ENCODE peak calls at places on chromosomes 1 and 21, in four cellular contexts. D is NB4, N is heart left ventricle, Q is transverse colon. Y is an unnamed sample.

GRCh38 chr1:11053758-11054137 is 6.1 kb downstream of the SRM start:
- DNase-seq in N (no peak), D (peak; percentile 65), Q (no peak), Y (peak; percentile 32)

GRCh38 chr1:109655624-109656519 is at the start of gene GSTM4:
- DNase-seq in N (peak; percentile 92), D (peak; percentile 93), Q (peak; percentile 93), Y (peak; percentile 76)

GRCh38 chr1:94309829-94310569 is 72.6 kb upstream of the ARHGAP29 start:
- DNase-seq in Q (no peak), D (no peak), N (no peak), Y (no peak)

GRCh38 chr21:38567577-38568360 is 69.5 kb upstream of the ERG start:
- DNase-seq in N (no peak), Q (no peak), D (no peak), Y (no peak)

GRCh38 chr1:1425426-1425752 is 4.3 kb upstream of the ANKRD65 start:
- DNase-seq in D (no peak), N (no peak), Q (no peak), Y (no peak)

GRCh38 chr21:45147473-45148315 is 73.3 kb downstream of the ADARB1 start:
- DNase-seq in Q (no peak), N (peak; percentile 14), D (no peak), Y (no peak)

GRCh38 chr1:234656981-234657651 is 47.1 kb upstream of the IRF2BP2 start:
- DNase-seq in Q (peak; percentile 22), N (no peak), D (peak; percentile 96), Y (peak; percentile 39)

GRCh38 chr1:156797212-156797871 is 19.3 kb downstream of the SH2D2A start:
- DNase-seq in Q (peak; percentile 50), D (peak; percentile 64), N (no peak), Y (peak; percentile 78)

GRCh38 chr1:247146671-247147070 is 25.1 kb downstream of the ZNF124 start:
- DNase-seq in N (no peak), Q (no peak), D (peak; percentile 26), Y (no peak)

GRCh38 chr1:67489643-67490042 is 59.4 kb upstream of the SERBP1 start:
- DNase-seq in N (no peak), D (peak; percentile 27), Q (no peak), Y (no peak)
- TF ChIP-seq POLR2A in N (no peak), D (no peak), Q (no peak), Y (no peak)

GRCh38 chr1:60664079-60664478 is 418.3 kb upstream of the NFIA start:
- DNase-seq in D (no peak), Q (no peak), N (no peak), Y (no peak)

GRCh38 chr1:60672435-60672834 is 409.9 kb upstream of the NFIA start:
- DNase-seq in D (no peak), N (no peak), Q (no peak), Y (no peak)

GRCh38 chr1:60670313-60670712 is 412.0 kb upstream of the NFIA start:
- DNase-seq in Q (no peak), N (no peak), D (no peak), Y (no peak)

DNA sequence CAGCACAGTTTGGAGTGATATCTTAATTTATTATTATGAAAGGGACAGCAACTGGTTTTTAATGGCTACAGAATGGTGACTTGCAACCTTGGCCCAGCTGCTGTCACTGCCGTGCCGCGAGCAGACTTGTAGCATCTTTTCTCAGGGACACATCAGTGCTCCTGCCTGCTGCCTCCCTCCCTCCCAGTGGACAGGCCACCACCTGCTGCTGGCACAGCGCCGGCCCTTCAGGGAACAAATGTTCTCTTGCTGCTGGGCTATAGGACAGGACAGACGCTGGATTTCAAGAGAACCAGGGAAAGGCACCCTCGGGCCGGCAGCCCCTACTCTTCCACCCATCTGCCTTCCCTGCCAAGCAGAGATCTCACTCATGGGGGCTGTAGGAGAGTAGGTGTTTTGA is 413.8 kb upstream of the NFIA start:
- DNase-seq in N (no peak), D (no peak), Q (no peak), Y (no peak)
- TF ChIP-seq POLR2A in N (no peak), D (no peak), Q (no peak), Y (no peak)

GRCh38 chr1:21912038-21912758 is 24.9 kb downstream of the HSPG2 start:
- DNase-seq in Q (no peak), N (no peak), D (no peak), Y (no peak)

GRCh38 chr1:21913258-21913657 is 23.9 kb downstream of the HSPG2 start:
- DNase-seq in Q (no peak), D (no peak), N (peak; percentile 22), Y (no peak)

GRCh38 chr1:21914468-21914867 is 22.6 kb downstream of the HSPG2 start:
- DNase-seq in D (no peak), Q (no peak), N (no peak), Y (no peak)

GRCh38 chr1:21914880-21915640 is 22.1 kb downstream of the HSPG2 start:
- DNase-seq in N (no peak), D (no peak), Q (peak; percentile 60), Y (peak; percentile 47)

DNA sequence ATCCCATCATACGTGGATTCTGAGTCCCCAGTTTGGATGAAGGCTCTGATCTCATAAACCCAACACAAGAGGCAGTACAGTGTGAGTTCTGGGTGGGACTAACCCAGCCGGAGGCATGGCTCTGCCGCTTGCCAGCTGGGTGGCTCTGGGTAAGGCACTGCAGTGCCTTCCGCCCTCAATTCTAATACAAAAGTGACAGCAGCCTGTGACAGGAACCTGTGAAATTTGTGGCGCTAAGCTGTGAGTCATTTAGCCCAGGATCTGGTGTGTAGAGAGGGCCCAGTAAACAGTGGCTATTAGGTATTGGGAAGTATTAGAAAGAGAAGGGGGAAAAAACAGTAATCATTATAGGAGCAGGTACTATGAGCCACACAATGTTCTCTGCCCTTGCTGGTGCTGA is 23.3 kb downstream of the HSPG2 start:
- DNase-seq in Q (no peak), D (peak; percentile 37), N (no peak), Y (no peak)
- TF ChIP-seq POLR2A in Q (no peak), D (no peak), N (no peak), Y (no peak)

GRCh38 chr1:244437108-244437507 is 14.6 kb downstream of the ADSS2 start:
- DNase-seq in N (no peak), Q (no peak), D (no peak), Y (no peak)

GRCh38 chr1:244436336-244437102 is 15.2 kb downstream of the ADSS2 start:
- DNase-seq in N (no peak), Q (no peak), D (no peak), Y (no peak)

GRCh38 chr1:244442850-244443249 is 8.9 kb downstream of the ADSS2 start:
- DNase-seq in Q (no peak), D (no peak), N (no peak), Y (no peak)

GRCh38 chr1:244435562-244436205 is 16.0 kb downstream of the ADSS2 start:
- DNase-seq in D (no peak), N (no peak), Q (no peak), Y (no peak)

GRCh38 chr1:244439391-244440032 is 12.2 kb downstream of the ADSS2 start:
- DNase-seq in N (no peak), Q (peak; percentile 65), D (no peak), Y (peak; percentile 64)
- TF ChIP-seq POLR2A in N (no peak), Q (no peak), D (no peak), Y (no peak)